ENCODE peak calls at places on chromosomes 11 and 22, in nine cellular contexts. N, T, W, E, C, H, L, P and G are unnamed samples.
A peak's percentile ranks its signal among the peaks of the same experiment; 100 is the strongest.

GRCh38 chr11:111360150-111361043 is 18.7 kb downstream of the POU2AF1 start:
- DNase-seq in N (no peak), T (no peak), W (no peak), E (no peak), C (no peak), H (no peak), L (no peak), P (peak; percentile 92), G (peak; percentile 34)

GRCh38 chr22:46653596-46653995 is 33.4 kb downstream of the GRAMD4 start:
- DNase-seq in N (no peak), T (no peak), W (no peak), E (no peak), C (no peak), H (no peak), L (no peak), P (no peak), G (no peak)

GRCh38 chr22:47284360-47284759 is 521.9 kb downstream of the TBC1D22A start:
- DNase-seq in N (no peak), T (no peak), W (no peak), E (no peak), C (no peak), H (no peak), L (no peak), P (no peak), G (no peak)

GRCh38 chr22:19519041-19519926 is 4.9 kb downstream of the CLDN5 start:
- DNase-seq in N (no peak), T (no peak), W (no peak), E (no peak), C (no peak), H (no peak), L (no peak), P (no peak), G (no peak)

GRCh38 chr22:39706406-39707150 is 136.0 kb downstream of the CACNA1I start:
- DNase-seq in N (no peak), T (no peak), W (no peak), E (no peak), C (no peak), H (no peak), L (no peak), P (no peak), G (no peak)

GRCh38 chr22:29298641-29299040 is 7.8 kb upstream of the GAS2L1 start:
- DNase-seq in N (no peak), T (no peak), W (peak; percentile 44), E (no peak), C (no peak), H (no peak), L (no peak), P (no peak), G (no peak)

GRCh38 chr11:25068451-25068850 is 571.6 kb downstream of the LUZP2 start:
- DNase-seq in N (peak; percentile 42), T (no peak), W (no peak), E (no peak), C (no peak), H (no peak), L (no peak), P (no peak), G (no peak)

GRCh38 chr11:73478737-73479347 is 102.6 kb downstream of the RELT start:
- DNase-seq in N (peak; percentile 69), T (no peak), W (no peak), E (peak; percentile 51), C (no peak), H (no peak), L (peak; percentile 47), P (no peak), G (peak; percentile 20)

GRCh38 chr11:28581286-28582242 is 473.4 kb downstream of the METTL15 start:
- DNase-seq in N (no peak), T (no peak), W (no peak), E (no peak), C (no peak), H (no peak), L (peak; percentile 18), P (no peak), G (no peak)

GRCh38 chr11:112784323-112785073 is 176.7 kb upstream of the NCAM1 start:
- DNase-seq in N (no peak), T (peak; percentile 57), W (peak; percentile 63), E (no peak), C (peak; percentile 88), H (no peak), L (peak; percentile 92), P (peak; percentile 58), G (peak; percentile 56)

GRCh38 chr11:27839226-27839913 is 139.1 kb upstream of the BDNF start:
- DNase-seq in N (peak; percentile 9), T (no peak), W (no peak), E (peak; percentile 21), C (no peak), H (no peak), L (peak; percentile 43), P (no peak), G (no peak)

GRCh38 chr11:62574363-62575057 is 819 bp upstream of the EEF1G start:
- DNase-seq in N (peak; percentile 24), T (no peak), W (no peak), E (no peak), C (no peak), H (no peak), L (peak; percentile 25), P (peak; percentile 38), G (peak; percentile 38)

GRCh38 chr11:106997241-106997640 is 21.0 kb downstream of the GUCY1A2 start:
- DNase-seq in N (no peak), T (no peak), W (no peak), E (no peak), C (no peak), H (no peak), L (no peak), P (no peak), G (no peak)

GRCh38 chr11:3165152-3165705 is at the start of gene OSBPL5:
- DNase-seq in N (peak; percentile 55), T (peak; percentile 77), W (peak; percentile 77), E (peak; percentile 22), C (peak; percentile 90), H (peak; percentile 85), L (peak; percentile 64), P (peak; percentile 80), G (peak; percentile 61)

GRCh38 chr11:46385169-46386004 is 3.9 kb downstream of the MDK start:
- DNase-seq in N (no peak), T (no peak), W (no peak), E (no peak), C (no peak), H (no peak), L (no peak), P (no peak), G (no peak)

GRCh38 chr11:46383974-46384701 is 2.7 kb downstream of the MDK start:
- DNase-seq in N (peak; percentile 67), T (no peak), W (no peak), E (peak; percentile 52), C (no peak), H (no peak), L (no peak), P (no peak), G (no peak)

GRCh38 chr11:46382644-46383403 is 1.4 kb downstream of the MDK start:
- DNase-seq in N (no peak), T (no peak), W (no peak), E (peak; percentile 75), C (peak; percentile 56), H (peak; percentile 70), L (peak; percentile 63), P (peak; percentile 40), G (no peak)

GRCh38 chr11:46381836-46382643 is 571 bp downstream of the MDK start:
- DNase-seq in N (no peak), T (no peak), W (no peak), E (no peak), C (peak; percentile 68), H (peak; percentile 62), L (no peak), P (no peak), G (no peak)

GRCh38 chr11:46383404-46383758 is 1.9 kb downstream of the MDK start:
- DNase-seq in N (no peak), T (no peak), W (no peak), E (no peak), C (no peak), H (no peak), L (no peak), P (no peak), G (no peak)
- TF ChIP-seq CTCF in N (peak; percentile 16), T (no peak), W (no peak), E (no peak), C (no peak), H (peak; percentile 41), L (no peak), P (no peak), G (no peak)

GRCh38 chr22:22855617-22856308 is 31.9 kb upstream of the IGLL5 start:
- DNase-seq in N (peak; percentile 3), T (no peak), W (no peak), E (no peak), C (no peak), H (peak; percentile 58), L (peak; percentile 21), P (no peak), G (peak; percentile 60)
- TF ChIP-seq CTCF in N (no peak), T (no peak), W (no peak), E (peak; percentile 12), C (no peak), H (peak; percentile 54), L (peak; percentile 47), P (no peak), G (peak; percentile 76)

GRCh38 chr11:88555829-88556202 is 218.3 kb upstream of the CTSC start:
- DNase-seq in N (no peak), T (no peak), W (no peak), E (no peak), C (no peak), H (no peak), L (peak; percentile 57), P (no peak), G (no peak)
- TF ChIP-seq CTCF in N (no peak), T (no peak), W (no peak), E (no peak), C (no peak), H (no peak), L (no peak), P (no peak), G (no peak)

GRCh38 chr11:128421577-128421976 is 165.8 kb downstream of the ETS1 start:
- DNase-seq in N (no peak), T (no peak), W (no peak), E (no peak), C (no peak), H (no peak), L (peak; percentile 77), P (no peak), G (no peak)
- TF ChIP-seq CTCF in N (no peak), T (no peak), W (no peak), E (no peak), C (no peak), H (no peak), L (no peak), P (no peak), G (no peak)

GRCh38 chr11:77753230-77753629 is 67.3 kb downstream of the RSF1 start:
- DNase-seq in N (no peak), T (no peak), W (no peak), E (no peak), C (no peak), H (no peak), L (no peak), P (no peak), G (no peak)
- TF ChIP-seq CTCF in N (no peak), T (no peak), W (no peak), E (no peak), C (no peak), H (no peak), L (no peak), P (no peak), G (no peak)